ENCODE peak calls at places on chromosomes 12 and 14, in four cellular contexts. I is kidney glomerular epithelial cell; X is ELR; M is stimulated activated CD4-positive, alpha-beta T cell treated with anti-CD3 and anti-CD28 coated beads, Interleukin-1b, Interleukin-23, amount 100 ng/mL, for 4 hours. J is an unnamed sample.

GRCh38 chr12:96392397-96392796 is 7.8 kb downstream of the CDK17 start:
- DNase-seq in I (no peak), X (no peak), M (no peak), J (no peak)

GRCh38 chr12:64318605-64319004 is 72.0 kb downstream of the C12orf56 start:
- DNase-seq in I (no peak), X (peak), M (no peak), J (no peak)

GRCh38 chr14:68439741-68440140 is 353.1 kb downstream of the ZFP36L1 start:
- DNase-seq in I (no peak), X (no peak), M (no peak), J (no peak)

GRCh38 chr12:106386836-106387555 is 29.4 kb downstream of the POLR3B start:
- DNase-seq in I (no peak), X (no peak), M (no peak), J (no peak)

GRCh38 chr12:8475508-8475907 is 19.7 kb downstream of the CLEC6A start:
- DNase-seq in I (no peak), X (no peak), M (no peak), J (no peak)

GRCh38 chr12:95790025-95790911 is at the start of gene NTN4:
- DNase-seq in I (no peak), X (peak), M (no peak), J (peak)

GRCh38 chr12:92136883-92137582 is 8.6 kb downstream of the BTG1 start:
- DNase-seq in I (peak), X (peak), M (no peak), J (no peak)

GRCh38 chr12:40775681-40776080 is 83.4 kb downstream of the CNTN1 start:
- DNase-seq in I (no peak), X (no peak), M (no peak), J (no peak)

GRCh38 chr12:12723681-12724420 is 6.7 kb downstream of the CDKN1B start:
- DNase-seq in I (no peak), X (peak), M (peak), J (peak)

GRCh38 chr12:34402899-34403705 is 380.8 kb downstream of the ALG10 start:
- DNase-seq in I (no peak), X (no peak), M (no peak), J (no peak)

GRCh38 chr12:50073712-50074111 is 11.4 kb upstream of the SMARCD1 start:
- DNase-seq in I (no peak), X (no peak), M (no peak), J (no peak)

GRCh38 chr14:92215579-92215978 is 93.8 kb downstream of the CPSF2 start:
- DNase-seq in I (no peak), X (no peak), M (no peak), J (no peak)

GRCh38 chr12:6383572-6384498 is at the start of gene LTBR:
- DNase-seq in I (peak), X (peak), M (no peak), J (peak)

GRCh38 chr12:46153267-46153872 is 115.5 kb downstream of the SLC38A1 start:
- DNase-seq in I (no peak), X (peak), M (no peak), J (peak)

GRCh38 chr14:94052662-94053061 is 26.5 kb downstream of the OTUB2 start:
- DNase-seq in I (no peak), X (no peak), M (no peak), J (no peak)

GRCh38 chr14:103015426-103015825 is 41.9 kb downstream of the CDC42BPB start:
- DNase-seq in I (no peak), X (no peak), M (no peak), J (no peak)

GRCh38 chr12:47377414-47378221 is 297.9 kb upstream of the AMIGO2 start:
- DNase-seq in I (peak), X (peak), M (no peak), J (no peak)

GRCh38 chr14:53564870-53565269 is 391.8 kb downstream of the BMP4 start:
- DNase-seq in I (no peak), X (no peak), M (no peak), J (no peak)

GRCh38 chr14:90551733-90552464 is 155.1 kb downstream of the CALM1 start:
- DNase-seq in I (no peak), X (no peak), M (no peak), J (no peak)

GRCh38 chr14:102776761-102777710 is at the start of gene TRAF3:
- DNase-seq in I (peak), X (peak), M (peak), J (peak)

GRCh38 chr14:29608861-29609260 is 318.8 kb downstream of the PRKD1 start:
- DNase-seq in I (no peak), X (no peak), M (no peak), J (no peak)

GRCh38 chr14:91229743-91230200 is 14.7 kb downstream of the GPR68 start:
- DNase-seq in I (no peak), X (peak), M (no peak), J (peak)

GRCh38 chr12:111361717-111362576 is 6.9 kb downstream of the PHETA1 start:
- DNase-seq in I (no peak), X (no peak), M (no peak), J (no peak)